ENCODE peak calls at places on chromosomes 4 and X, in four cellular contexts. M is WERI-Rb-1, V is sciatic nerve, W is tibial artery. F is an unnamed sample.

GRCh38 chr4:61994036-61994435 is 793.9 kb downstream of the ADGRL3 start:
- DNase-seq in M (no peak), V (no peak), W (no peak), F (no peak)

GRCh38 chr4:128862608-128863313 is 53.3 kb downstream of the JADE1 start:
- DNase-seq in M (no peak), V (no peak), W (no peak), F (peak)

GRCh38 chr4:15682340-15682725 is 706 bp downstream of the FAM200B start:
- DNase-seq in M (no peak), V (no peak), W (no peak), F (no peak)

GRCh38 chrX:29281078-29281742 is 694.0 kb downstream of the IL1RAPL1 start:
- DNase-seq in M (no peak), V (no peak), W (no peak), F (no peak)

GRCh38 chrX:44431206-44431605 is 87.7 kb upstream of the EFHC2 start:
- DNase-seq in M (no peak), V (no peak), W (no peak), F (no peak)

GRCh38 chr4:7547368-7548040 is 112.8 kb upstream of the PSAPL1 start:
- DNase-seq in M (no peak), V (no peak), W (no peak), F (no peak)

GRCh38 chr4:157389751-157390150 is 169.2 kb downstream of the GRIA2 start:
- DNase-seq in M (no peak), V (no peak), W (no peak), F (no peak)

GRCh38 chrX:115650916-115651315 is 89.9 kb downstream of the PLS3 start:
- DNase-seq in M (peak), V (no peak), W (no peak), F (no peak)

GRCh38 chrX:129646721-129647587 is 7.8 kb downstream of the APLN start:
- DNase-seq in M (no peak), V (no peak), W (no peak), F (no peak)

F was measured in CD4-positive, alpha-beta memory T cell.